ENCODE peak calls at places on chromosomes 1 and 21, in six cellular contexts. E is lung, O is lower lobe of right lung, W is PC-9, C is stomach, V is breast epithelium. P is an unnamed sample.

GRCh38 chr1:110011527-110012041 is 22.8 kb upstream of the STRIP1 start:
- DNase-seq in E (no peak), O (no peak), W (peak; percentile 27), C (peak; percentile 33), V (no peak), P (no peak)

GRCh38 chr21:23541571-23541970 is 2065.7 kb downstream of the MRPL39 start:
- DNase-seq in E (no peak), O (no peak), W (no peak), C (no peak), V (no peak), P (no peak)

GRCh38 chr1:45557422-45557944 is 6.9 kb downstream of the AKR1A1 start:
- DNase-seq in E (no peak), O (peak; percentile 49), W (peak; percentile 86), C (peak; percentile 79), V (no peak), P (no peak)

GRCh38 chr1:91816055-91816454 is 69.9 kb downstream of the TGFBR3 start:
- DNase-seq in E (no peak), O (no peak), W (no peak), C (no peak), V (no peak), P (no peak)

GRCh38 chr1:101278845-101279244 is 42.0 kb downstream of the S1PR1 start:
- DNase-seq in E (no peak), O (no peak), W (no peak), C (no peak), V (no peak), P (no peak)

GRCh38 chr1:27689423-27690173 is 17.6 kb upstream of the IFI6 start:
- DNase-seq in E (no peak), O (no peak), W (no peak), C (no peak), V (no peak), P (no peak)

GRCh38 chr1:147245586-147246021 is 3.1 kb downstream of the CHD1L start:
- DNase-seq in E (no peak), O (no peak), W (no peak), C (no peak), V (no peak), P (no peak)

GRCh38 chr1:243970077-243970476 is 81.0 kb upstream of the ZBTB18 start:
- DNase-seq in E (no peak), O (no peak), W (no peak), C (no peak), V (no peak), P (no peak)

GRCh38 chr1:211309617-211310016 is 17.0 kb upstream of the TRAF5 start:
- DNase-seq in E (no peak), O (no peak), W (no peak), C (no peak), V (no peak), P (no peak)

GRCh38 chr1:218069180-218069579 is 215.9 kb upstream of the RRP15 start:
- DNase-seq in E (no peak), O (no peak), W (no peak), C (no peak), V (no peak), P (no peak)

GRCh38 chr1:32761253-32761877 is 55.8 kb downstream of the YARS1 start:
- DNase-seq in E (peak; percentile 79), O (peak; percentile 60), W (peak; percentile 84), C (peak; percentile 90), V (peak; percentile 82), P (no peak)

GRCh38 chr1:30668026-30668425 is 55.4 kb downstream of the MATN1 start:
- DNase-seq in E (no peak), O (no peak), W (peak; percentile 65), C (peak; percentile 32), V (no peak), P (no peak)

GRCh38 chr1:70459502-70460225 is 48.6 kb downstream of the CTH start:
- DNase-seq in E (no peak), O (no peak), W (peak; percentile 6), C (no peak), V (no peak), P (no peak)

GRCh38 chr1:32240140-32240951 is 6.7 kb upstream of the FAM167B start:
- DNase-seq in E (peak; percentile 69), O (peak; percentile 75), W (peak; percentile 75), C (peak; percentile 88), V (peak; percentile 75), P (no peak)

GRCh38 chr1:163999131-163999530 is 559.9 kb upstream of the PBX1 start:
- DNase-seq in E (no peak), O (no peak), W (no peak), C (no peak), V (no peak), P (no peak)

GRCh38 chr1:206471993-206472392 is 1.7 kb downstream of the IKBKE start:
- DNase-seq in E (no peak), O (no peak), W (no peak), C (no peak), V (no peak), P (no peak)

GRCh38 chr21:35583566-35584216 is 476.6 kb downstream of the SETD4 start:
- DNase-seq in E (no peak), O (no peak), W (no peak), C (no peak), V (no peak), P (no peak)

GRCh38 chr1:85379203-85380136 is 85.5 kb downstream of the DDAH1 start:
- DNase-seq in E (no peak), O (no peak), W (no peak), C (no peak), V (no peak), P (no peak)

GRCh38 chr1:220410681-220411080 is 117.3 kb upstream of the MARK1 start:
- DNase-seq in E (no peak), O (no peak), W (no peak), C (no peak), V (no peak), P (peak; percentile 94)

GRCh38 chr1:162197041-162197511 is 127.6 kb downstream of the NOS1AP start:
- DNase-seq in E (no peak), O (no peak), W (no peak), C (no peak), V (no peak), P (no peak)

GRCh38 chr1:214503553-214503952 is 47.8 kb downstream of the PTPN14 start:
- DNase-seq in E (no peak), O (no peak), W (no peak), C (no peak), V (no peak), P (no peak)

GRCh38 chr1:164754088-164754600 is 195.2 kb downstream of the PBX1 start:
- DNase-seq in E (no peak), O (no peak), W (no peak), C (no peak), V (no peak), P (no peak)

GRCh38 chr1:221411283-221411682 is 330.6 kb downstream of the DUSP10 start:
- DNase-seq in E (no peak), O (no peak), W (no peak), C (no peak), V (no peak), P (no peak)

GRCh38 chr1:222769181-222769580 is 32.2 kb downstream of the FAM177B start:
- DNase-seq in E (no peak), O (no peak), W (no peak), C (no peak), V (no peak), P (no peak)

GRCh38 chr1:87712261-87712674 is 383.6 kb downstream of the LMO4 start:
- DNase-seq in E (no peak), O (no peak), W (peak; percentile 7), C (no peak), V (peak; percentile 18), P (no peak)

GRCh38 chr21:41597227-41597626 is 89.3 kb upstream of the TMPRSS2 start:
- DNase-seq in E (no peak), O (no peak), W (no peak), C (no peak), V (no peak), P (no peak)

GRCh38 chr21:33026299-33026858 is 644 bp downstream of the OLIG2 start:
- DNase-seq in E (no peak), O (no peak), W (no peak), C (no peak), V (no peak), P (no peak)

GRCh38 chr1:110053557-110054428 is 16.7 kb downstream of the ALX3 start:
- DNase-seq in E (peak; percentile 61), O (peak; percentile 75), W (peak; percentile 58), C (peak; percentile 74), V (peak; percentile 43), P (no peak)

GRCh38 chr21:25133939-25134338 is 473.3 kb downstream of the MRPL39 start:
- DNase-seq in E (no peak), O (no peak), W (no peak), C (no peak), V (no peak), P (no peak)

GRCh38 chr1:28601696-28602095 is 9.6 kb downstream of the RAB42 start:
- DNase-seq in E (no peak), O (no peak), W (peak; percentile 74), C (no peak), V (no peak), P (peak; percentile 67)

GRCh38 chr1:73674945-73675561 is 522.9 kb downstream of the LRRIQ3 start:
- DNase-seq in E (no peak), O (no peak), W (no peak), C (no peak), V (no peak), P (no peak)

DNA sequence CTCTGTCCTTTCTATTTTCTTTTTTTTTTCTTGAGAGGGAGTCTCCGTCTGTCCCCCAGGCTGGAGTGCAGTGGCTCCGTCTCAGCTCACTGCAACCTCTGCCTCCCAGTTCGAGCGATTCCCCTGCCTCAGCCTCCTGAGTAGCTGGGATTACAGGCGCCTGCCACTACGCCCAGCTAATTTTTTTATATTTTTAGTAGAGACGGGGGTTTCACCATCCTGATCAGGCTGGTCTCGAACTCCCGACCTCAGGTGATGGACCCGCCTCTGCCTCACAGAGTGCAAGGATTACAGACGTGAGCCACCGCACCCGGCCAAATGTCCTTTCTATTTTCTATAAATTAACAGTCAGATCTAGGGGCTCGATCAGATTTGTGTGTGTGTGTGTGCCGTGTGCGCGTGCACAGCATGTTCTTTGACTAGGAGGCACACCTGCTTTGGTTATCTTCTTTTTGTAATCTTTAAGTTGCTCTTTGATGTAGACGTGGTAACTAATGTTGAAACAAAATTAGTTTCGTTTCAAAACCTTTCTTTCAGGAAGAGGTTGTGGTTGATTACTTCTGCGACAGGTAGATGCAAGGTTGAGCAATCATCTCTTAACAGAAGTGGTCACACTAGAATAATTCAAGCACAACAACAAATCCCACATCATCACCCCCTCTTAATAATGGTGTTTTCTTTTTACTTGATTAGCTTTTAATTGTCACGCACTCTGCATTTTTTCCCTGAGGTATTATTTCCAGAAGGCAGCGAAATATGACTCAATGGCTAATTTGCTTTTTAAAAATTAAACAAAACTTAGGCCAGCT is 779 bp upstream of the DEGS1 start:
- DNase-seq in E (no peak), O (no peak), W (no peak), C (peak; percentile 35), V (no peak), P (no peak)
- TF ChIP-seq CTCF in E (no peak), O (no peak), W (no peak), C (no peak), V (no peak), P (no peak)

GRCh38 chr1:167502192-167502551 is 16.2 kb downstream of the CD247 start:
- DNase-seq in E (no peak), O (no peak), W (no peak), C (no peak), V (no peak), P (no peak)
- H3K27me3 ChIP-seq in E (no peaks in the 10 kb centered on the region), O (no peaks in the 10 kb centered on the region), W (peaks cover 26% of the 10 kb centered on the region), C (peaks cover 10% of the 10 kb centered on the region), V (no peaks in the 10 kb centered on the region), P (peaks cover 7% of the 10 kb centered on the region)

GRCh38 chr1:11836955-11837766 is 10.4 kb downstream of the NPPA start:
- DNase-seq in E (no peak), O (no peak), W (no peak), C (no peak), V (no peak), P (no peak)
- H3K36me3 ChIP-seq in E (peaks cover 87% of the 10 kb centered on the region), O (peaks cover 100% of the 10 kb centered on the region), W (no peaks in the 10 kb centered on the region), C (peaks cover 88% of the 10 kb centered on the region), V (peaks cover 9% of the 10 kb centered on the region), P (peaks cover 62% of the 10 kb centered on the region)

GRCh38 chr21:34510148-34511142 is 1.6 kb downstream of the KCNE1 start:
- DNase-seq in E (peak; percentile 84), O (peak; percentile 88), W (peak; percentile 57), C (peak; percentile 79), V (peak; percentile 35), P (no peak)
- TF ChIP-seq CTCF in E (peak; percentile 75), O (peak; percentile 84), W (peak; percentile 73), C (no peak), V (peak; percentile 11), P (peak; percentile 87)

P was measured in BJ.